ENCODE peak calls at places on chromosomes 7 and 10, in ten cellular contexts. C is stomach, J is A549, F is transverse colon, N is IMR-90, P is breast epithelium, H is body of pancreas, Q is heart left ventricle, I is right lobe of liver, B is HCT116. O is an unnamed sample.

GRCh38 chr7:80540841-80541240 is 29.0 kb upstream of the GNAT3 start:
- DNase-seq in C (no peak), J (no peak), F (no peak), N (no peak), P (no peak), H (no peak), Q (no peak), I (no peak), B (no peak), O (no peak)

GRCh38 chr10:103854265-103854686 is 1.1 kb downstream of the SH3PXD2A start:
- DNase-seq in C (no peak), J (no peak), F (peak), N (no peak), P (no peak), H (no peak), Q (no peak), I (no peak), B (no peak), O (no peak)

GRCh38 chr10:88986549-88987242 is 3.9 kb upstream of the FAS start:
- DNase-seq in C (peak), J (peak), F (no peak), N (peak), P (no peak), H (peak), Q (no peak), I (no peak), B (no peak), O (no peak)

GRCh38 chr10:13728898-13729535 is 142.3 kb downstream of the PRPF18 start:
- DNase-seq in C (no peak), J (no peak), F (no peak), N (no peak), P (no peak), H (no peak), Q (no peak), I (no peak), B (no peak), O (no peak)

GRCh38 chr7:7857143-7857583 is 111.4 kb upstream of the GLCCI1 start:
- DNase-seq in C (no peak), J (no peak), F (no peak), N (no peak), P (no peak), H (no peak), Q (no peak), I (no peak), B (no peak), O (no peak)

GRCh38 chr7:55488804-55489340 is 83.4 kb downstream of the VOPP1 start:
- DNase-seq in C (no peak), J (no peak), F (no peak), N (no peak), P (no peak), H (no peak), Q (no peak), I (no peak), B (no peak), O (no peak)

GRCh38 chr10:71307469-71308085 is 11.5 kb upstream of the SLC29A3 start:
- DNase-seq in C (no peak), J (no peak), F (no peak), N (no peak), P (no peak), H (no peak), Q (no peak), I (peak), B (no peak), O (no peak)

GRCh38 chr7:155860840-155861479 is 48.7 kb upstream of the SHH start:
- DNase-seq in C (peak), J (peak), F (no peak), N (peak), P (no peak), H (peak), Q (no peak), I (peak), B (no peak), O (peak)

GRCh38 chr7:80609732-80610131 is 28.7 kb upstream of the CD36 start:
- DNase-seq in C (no peak), J (no peak), F (no peak), N (no peak), P (no peak), H (no peak), Q (peak), I (peak), B (no peak), O (no peak)

GRCh38 chr7:75650671-75651070 is 88.1 kb downstream of the HIP1 start:
- DNase-seq in C (peak), J (no peak), F (peak), N (no peak), P (no peak), H (peak), Q (peak), I (peak), B (no peak), O (no peak)

GRCh38 chr7:2516194-2516555 is 3.4 kb upstream of the LFNG start:
- DNase-seq in C (no peak), J (peak), F (no peak), N (no peak), P (no peak), H (no peak), Q (no peak), I (no peak), B (no peak), O (no peak)

GRCh38 chr10:35606423-35606822 is 1.3 kb downstream of the GJD4 start:
- DNase-seq in C (no peak), J (no peak), F (no peak), N (peak), P (no peak), H (no peak), Q (no peak), I (no peak), B (no peak), O (no peak)

DNA sequence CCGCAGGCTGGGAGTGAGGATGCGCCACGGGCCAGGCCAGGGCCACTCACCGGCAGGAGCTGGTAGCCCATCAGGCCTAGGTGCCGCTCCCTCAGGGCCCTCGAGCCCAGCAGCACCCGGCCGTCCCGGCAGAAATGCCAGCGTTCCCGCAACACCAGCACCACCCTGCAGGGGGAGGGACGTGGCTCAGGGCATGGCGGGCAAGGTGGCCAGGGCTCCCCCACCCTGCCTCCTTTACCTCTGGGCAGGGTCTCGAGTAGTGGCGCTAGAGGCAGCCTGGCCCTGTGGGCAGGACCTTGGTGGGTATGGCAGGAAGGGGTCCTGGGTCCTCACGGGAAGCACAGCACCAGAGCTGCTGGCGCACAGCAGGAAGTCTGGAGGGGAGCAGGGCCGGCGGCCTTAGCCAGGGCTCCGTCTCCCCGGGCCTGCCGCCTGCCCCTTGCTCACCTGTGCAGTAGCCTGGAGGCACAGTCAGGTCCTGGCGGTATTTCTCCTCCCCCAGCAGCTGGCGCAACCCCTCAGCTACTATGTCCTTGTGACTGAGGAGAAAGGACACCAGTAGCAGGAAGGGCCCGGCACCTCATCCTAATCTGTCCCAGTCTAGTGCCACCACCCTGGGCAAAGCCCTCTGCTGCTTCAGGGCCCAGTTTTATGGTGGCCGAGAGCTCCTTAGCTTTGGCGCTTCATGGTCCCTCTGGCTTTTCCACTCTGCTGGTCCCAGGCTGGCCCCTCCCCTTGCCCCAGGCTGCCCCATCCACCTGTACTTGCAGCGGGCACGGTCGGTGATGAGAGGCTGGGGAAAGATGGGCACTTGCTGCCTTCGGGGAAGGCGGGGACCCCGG is 3.5 kb downstream of the FASTK start:
- DNase-seq in C (peak), J (peak), F (no peak), N (no peak), P (no peak), H (peak), Q (no peak), I (no peak), B (no peak), O (no peak)
- TF ChIP-seq POLR2A in C (no peak), J (peak), F (no peak), N (no peak), P (no peak), H (no peak), Q (no peak), I (no peak), B (peak), O (no peak)

DNA sequence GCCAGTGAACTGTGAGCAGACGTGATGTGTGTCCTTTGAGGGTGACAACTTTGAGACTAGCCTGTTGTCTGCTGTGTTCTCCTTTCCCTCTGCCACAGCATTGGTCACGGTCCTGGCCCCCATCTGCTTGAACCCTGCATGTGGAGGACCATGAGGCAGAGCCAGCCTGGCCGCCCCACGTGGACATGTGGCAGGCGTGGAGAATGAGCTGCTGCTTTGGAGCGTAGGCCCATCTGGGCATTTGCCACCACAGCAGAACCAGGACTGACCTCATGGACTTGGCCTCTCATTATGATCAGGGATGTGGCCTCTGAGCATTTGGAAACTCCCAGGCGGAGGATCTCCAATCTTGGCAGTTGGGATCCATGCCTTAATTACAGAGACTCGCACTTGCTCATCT is 448.5 kb downstream of the TCERG1L start:
- DNase-seq in C (no peak), J (no peak), F (no peak), N (no peak), P (no peak), H (no peak), Q (no peak), I (peak), B (no peak), O (no peak)
- H3K4me3 ChIP-seq in C (no peak), J (no peak), F (no peak), N (no peak), P (no peak), H (no peak), Q (no peak), I (no peak), B (no peak), O (no peak)

GRCh38 chr7:101169110-101169837 is 3.9 kb upstream of the VGF start:
- DNase-seq in C (no peak), J (no peak), F (no peak), N (no peak), P (no peak), H (no peak), Q (no peak), I (no peak), B (no peak), O (no peak)
- TF ChIP-seq POLR2A in C (no peak), J (no peak), F (no peak), N (no peak), P (no peak), H (no peak), Q (no peak), I (no peak), B (no peak), O (no peak)

DNA sequence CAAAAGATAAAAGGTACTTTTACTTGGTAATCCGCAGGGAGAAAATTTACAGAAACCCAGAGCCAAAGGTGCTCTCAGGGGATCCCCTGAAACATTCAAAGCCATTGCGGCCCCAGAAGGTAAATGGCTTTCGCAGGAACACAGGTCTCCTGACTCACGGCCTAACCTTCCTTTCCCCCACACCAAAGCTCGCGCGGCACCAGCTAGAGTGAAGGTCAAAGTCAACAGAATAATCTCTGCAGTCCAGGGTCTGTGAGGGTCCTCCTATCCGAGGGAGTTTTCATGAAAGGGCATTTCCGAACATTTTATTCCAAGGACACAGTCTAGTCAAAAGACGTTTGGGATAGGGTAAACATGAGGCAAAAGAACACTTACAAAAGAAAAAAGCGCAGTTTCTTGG is 615 bp upstream of the STEAP2 start:
- DNase-seq in C (no peak), J (no peak), F (no peak), N (no peak), P (no peak), H (peak), Q (peak), I (no peak), B (no peak), O (no peak)
- H3K4me3 ChIP-seq in C (peak), J (peak), F (peak), N (peak), P (peak), H (no peak), Q (peak), I (peak), B (peak), O (peak)

GRCh38 chr7:74457007-74457406 is 3.3 kb downstream of the GTF2IRD1 start:
- DNase-seq in C (no peak), J (no peak), F (no peak), N (no peak), P (no peak), H (no peak), Q (no peak), I (no peak), B (no peak), O (no peak)

GRCh38 chr7:74453321-74454011 is at the start of gene GTF2IRD1:
- DNase-seq in C (peak), J (peak), F (peak), N (peak), P (peak), H (peak), Q (peak), I (peak), B (no peak), O (peak)

GRCh38 chr7:74455933-74456332 is 2.2 kb downstream of the GTF2IRD1 start:
- DNase-seq in C (no peak), J (no peak), F (no peak), N (no peak), P (no peak), H (peak), Q (peak), I (no peak), B (no peak), O (no peak)

GRCh38 chr7:74454059-74454947 is 597 bp downstream of the GTF2IRD1 start:
- DNase-seq in C (no peak), J (no peak), F (no peak), N (no peak), P (no peak), H (peak), Q (no peak), I (no peak), B (no peak), O (no peak)

DNA sequence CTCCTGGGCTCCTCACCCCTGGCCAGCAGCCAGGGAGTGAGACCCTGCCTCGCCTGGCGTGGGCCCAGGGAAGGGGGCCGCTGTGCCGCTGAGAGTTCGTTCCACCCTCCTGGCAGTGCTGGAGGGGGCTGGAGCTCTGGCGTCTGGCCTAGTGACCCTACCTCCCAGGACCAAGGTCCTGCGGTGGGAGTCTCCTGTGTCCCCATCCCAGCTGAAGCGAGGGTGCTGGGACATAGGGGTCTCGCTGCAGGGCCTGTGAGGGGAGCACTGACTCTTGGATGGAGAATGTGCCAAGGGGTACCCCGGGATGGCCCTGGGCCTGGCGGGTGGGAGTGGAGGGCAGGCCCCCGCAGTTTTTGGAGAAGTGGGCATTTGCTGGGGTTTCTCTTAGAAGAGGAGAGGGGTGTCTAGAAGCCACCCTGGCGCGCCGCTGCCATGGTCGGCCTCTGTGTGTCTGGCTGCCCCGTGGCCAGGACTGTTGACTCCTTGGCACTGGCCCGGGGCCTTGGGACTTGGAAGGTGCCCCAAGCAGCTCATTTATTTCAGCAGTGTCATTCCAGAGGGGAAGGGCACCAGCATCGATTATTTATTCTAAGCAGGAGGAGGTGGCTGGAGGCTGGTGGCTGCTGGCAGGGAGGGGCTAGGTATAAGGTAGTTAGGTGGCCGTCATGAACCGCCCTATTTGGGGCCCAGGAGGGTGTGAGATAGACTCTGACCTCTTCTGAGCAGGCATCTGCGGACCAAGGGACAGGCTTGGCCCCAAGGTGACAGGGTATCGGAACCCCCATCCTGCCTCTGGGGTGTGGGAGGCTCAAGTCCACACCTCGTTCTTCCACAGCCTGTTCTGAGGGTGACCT is 1.5 kb downstream of the GTF2IRD1 start:
- DNase-seq in C (peak), J (no peak), F (peak), N (no peak), P (peak), H (peak), Q (peak), I (peak), B (no peak), O (no peak)
- TF ChIP-seq POLR2A in C (no peak), J (no peak), F (peak), N (no peak), P (no peak), H (peak), Q (no peak), I (no peak), B (no peak), O (no peak)

DNA sequence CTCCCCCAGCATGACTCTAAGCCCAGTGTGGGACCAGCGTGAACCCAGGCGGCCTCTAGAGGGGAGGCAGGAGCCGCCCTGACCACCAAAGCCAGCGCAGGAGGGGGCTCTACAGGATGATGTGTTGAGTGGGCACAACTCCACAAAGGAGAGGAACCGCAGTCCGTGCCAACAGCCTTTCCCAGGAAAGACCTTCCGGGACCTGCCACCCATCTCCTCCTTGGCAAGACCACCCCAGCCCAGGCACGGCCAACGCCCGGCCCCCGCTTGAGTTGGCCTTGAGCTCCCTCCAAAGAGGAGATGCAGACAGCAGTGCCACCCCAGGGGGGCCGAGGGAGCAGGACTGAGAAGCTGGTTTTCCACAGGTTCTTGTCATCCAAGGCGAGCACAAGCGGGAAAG is 38.9 kb downstream of the PTPRN2 start:
- DNase-seq in C (no peak), J (no peak), F (no peak), N (no peak), P (no peak), H (no peak), Q (peak), I (no peak), B (no peak), O (no peak)
- H3K4me3 ChIP-seq in C (no peak), J (no peak), F (no peak), N (no peak), P (no peak), H (no peak), Q (no peak), I (no peak), B (no peak), O (no peak)

O was measured in lower leg skin.